ENCODE peak calls at places on chromosomes 11 and 22, in seven cellular contexts. K, B, S, V, A, L and J are unnamed samples.

GRCh38 chr11:10328314-10329090 is 23.6 kb downstream of the ADM start:
- DNase-seq in A (no peak), V (no peak), K (no peak), B (no peak), L (no peak), S (no peak), J (peak)

GRCh38 chr11:94154095-94154856 is 25.6 kb downstream of the PANX1 start:
- DNase-seq in V (no peak), K (no peak), S (no peak), L (no peak), B (no peak), A (no peak), J (no peak)

GRCh38 chr11:21811572-21811971 is 381.3 kb upstream of the ANO5 start:
- DNase-seq in V (no peak), K (no peak), L (no peak), B (no peak), S (no peak), A (no peak), J (peak)

GRCh38 chr22:42868751-42869251 is 11.7 kb upstream of the ARFGAP3 start:
- DNase-seq in L (no peak), A (no peak), V (no peak), B (peak), K (peak), S (no peak), J (no peak)

GRCh38 chr22:37517826-37518450 is 1.3 kb downstream of the CARD10 start:
- DNase-seq in B (no peak), K (peak), A (no peak), L (no peak), S (no peak), V (no peak), J (no peak)

GRCh38 chr11:44071157-44071556 is 5.1 kb downstream of the ACCS start:
- DNase-seq in S (no peak), L (no peak), B (no peak), V (no peak), K (no peak), A (no peak), J (no peak)

GRCh38 chr22:45516923-45517675 is 14.4 kb downstream of the FBLN1 start:
- DNase-seq in V (no peak), A (no peak), L (no peak), B (no peak), S (no peak), K (no peak), J (no peak)

GRCh38 chr11:31690041-31690440 is 121.1 kb downstream of the PAX6 start:
- DNase-seq in K (no peak), S (no peak), V (no peak), B (no peak), A (no peak), L (no peak), J (no peak)

GRCh38 chr22:30370681-30371080 is 13.9 kb downstream of the CCDC157 start:
- DNase-seq in K (no peak), L (no peak), V (no peak), A (no peak), S (no peak), B (no peak), J (no peak)

GRCh38 chr22:49255154-49255553 is 572.5 kb downstream of the BRD1 start:
- DNase-seq in S (no peak), K (no peak), A (no peak), V (no peak), L (no peak), B (no peak), J (no peak)

GRCh38 chr11:720642-721346 is 14.8 kb downstream of the EPS8L2 start:
- DNase-seq in S (no peak), B (no peak), K (peak), A (peak), L (peak), V (no peak), J (peak)

GRCh38 chr11:35420371-35420770 is 1.0 kb upstream of the SLC1A2 start:
- DNase-seq in L (no peak), K (no peak), A (no peak), V (no peak), B (no peak), S (no peak), J (peak)

GRCh38 chr11:1682225-1682901 is 14.6 kb upstream of the KRTAP5-6 start:
- DNase-seq in S (no peak), A (no peak), V (no peak), K (no peak), L (no peak), B (no peak), J (no peak)

GRCh38 chr11:118304227-118304808 is at the start of gene CD3E:
- DNase-seq in B (no peak), L (peak), S (no peak), V (no peak), A (no peak), K (no peak), J (peak)